ENCODE peak calls at places on chromosomes 16 and 17, in nine cellular contexts. One of them, this sample, is unnamed.

GRCh38 chr17:63171428-63172205 is 205.6 kb downstream of the TANC2 start:
- DNase-seq in PC-3: peak
- DNase-seq in hepatocyte: no peak
- DNase-seq in mesendoderm: no peak
- DNase-seq in mammary epithelial cell: peak
- DNase-seq in neural progenitor cell: no peak
- DNase-seq in H1: no peak
- DNase-seq in GM12878: no peak
- DNase-seq in OCI-LY7: no peak
- DNase-seq in this sample: no peak

GRCh38 chr17:19262650-19263620 is 25.8 kb downstream of the EPN2 start:
- DNase-seq in mesendoderm: no peak
- DNase-seq in H1: no peak
- DNase-seq in mammary epithelial cell: peak
- DNase-seq in OCI-LY7: no peak
- DNase-seq in hepatocyte: peak
- DNase-seq in neural progenitor cell: no peak
- DNase-seq in GM12878: no peak
- DNase-seq in PC-3: no peak
- DNase-seq in this sample: no peak

GRCh38 chr17:40347319-40348135 is 17.0 kb downstream of the GJD3 start:
- DNase-seq in neural progenitor cell: no peak
- DNase-seq in mammary epithelial cell: no peak
- DNase-seq in hepatocyte: no peak
- DNase-seq in OCI-LY7: peak
- DNase-seq in GM12878: no peak
- DNase-seq in mesendoderm: no peak
- DNase-seq in PC-3: no peak
- DNase-seq in H1: no peak
- DNase-seq in this sample: no peak

GRCh38 chr17:46053911-46054534 is 55.0 kb downstream of the STH start:
- DNase-seq in hepatocyte: no peak
- DNase-seq in GM12878: no peak
- DNase-seq in PC-3: peak
- DNase-seq in H1: no peak
- DNase-seq in neural progenitor cell: no peak
- DNase-seq in mesendoderm: no peak
- DNase-seq in mammary epithelial cell: peak
- DNase-seq in OCI-LY7: no peak
- DNase-seq in this sample: no peak

GRCh38 chr16:2686912-2687507 is 4.7 kb downstream of the KCTD5 start:
- DNase-seq in mesendoderm: no peak
- DNase-seq in OCI-LY7: peak
- DNase-seq in GM12878: peak
- DNase-seq in neural progenitor cell: no peak
- DNase-seq in PC-3: no peak
- DNase-seq in hepatocyte: no peak
- DNase-seq in mammary epithelial cell: no peak
- DNase-seq in H1: no peak
- DNase-seq in this sample: peak

GRCh38 chr17:49696233-49696761 is 11.5 kb downstream of the SLC35B1 start:
- DNase-seq in GM12878: peak
- DNase-seq in hepatocyte: no peak
- DNase-seq in mammary epithelial cell: no peak
- DNase-seq in OCI-LY7: no peak
- DNase-seq in PC-3: no peak
- DNase-seq in H1: no peak
- DNase-seq in mesendoderm: no peak
- DNase-seq in neural progenitor cell: no peak
- DNase-seq in this sample: no peak

GRCh38 chr17:76121932-76122383 is 18.4 kb upstream of the EXOC7 start:
- DNase-seq in mammary epithelial cell: no peak
- DNase-seq in OCI-LY7: no peak
- DNase-seq in PC-3: no peak
- DNase-seq in GM12878: no peak
- DNase-seq in H1: peak
- DNase-seq in hepatocyte: no peak
- DNase-seq in mesendoderm: peak
- DNase-seq in neural progenitor cell: no peak
- DNase-seq in this sample: no peak

GRCh38 chr17:17419621-17420020 is 57.2 kb upstream of the MED9 start:
- DNase-seq in PC-3: no peak
- DNase-seq in OCI-LY7: no peak
- DNase-seq in mammary epithelial cell: no peak
- DNase-seq in mesendoderm: no peak
- DNase-seq in neural progenitor cell: no peak
- DNase-seq in hepatocyte: no peak
- DNase-seq in GM12878: no peak
- DNase-seq in H1: no peak
- DNase-seq in this sample: no peak

DNA sequence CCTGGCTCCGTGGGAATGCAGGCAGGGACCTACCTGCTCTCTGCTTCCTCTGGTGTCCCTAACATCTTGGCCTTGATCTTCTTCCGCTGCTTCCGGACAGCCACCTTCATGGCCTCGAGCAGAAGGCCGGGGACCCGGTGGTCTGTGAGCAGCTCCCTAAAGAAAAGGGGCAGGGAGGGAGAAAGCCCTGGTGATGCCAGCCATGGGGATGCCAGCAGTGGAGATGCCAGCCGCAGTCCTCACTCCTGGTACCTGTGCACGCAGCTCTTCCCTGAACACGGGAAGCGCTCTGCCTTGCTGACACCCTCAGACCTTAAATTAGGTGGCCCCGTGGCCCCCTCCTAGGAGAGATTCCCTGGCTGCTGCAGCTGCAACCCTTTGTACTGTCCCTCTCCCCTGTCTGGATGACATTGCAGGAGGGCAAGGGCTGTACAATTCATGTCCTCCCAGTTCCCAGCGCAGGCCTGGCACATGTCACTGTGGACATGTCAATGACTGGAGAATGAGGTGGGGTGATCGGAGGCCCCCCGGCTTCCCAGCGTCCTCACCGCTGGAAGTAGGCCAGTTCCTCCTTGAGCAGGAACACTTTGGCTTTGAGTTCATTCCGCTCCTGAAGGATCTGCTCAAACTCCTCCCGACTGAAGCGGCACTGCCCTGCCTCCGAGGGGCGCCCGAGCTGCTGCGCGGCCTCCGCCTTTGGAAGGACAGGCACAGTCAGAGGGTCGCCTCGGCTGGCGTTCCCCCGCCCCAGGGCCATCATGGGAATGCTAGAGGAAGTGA is 1.7 kb downstream of the RILP start:
- DNase-seq in neural progenitor cell: peak
- DNase-seq in mammary epithelial cell: no peak
- DNase-seq in mesendoderm: peak
- DNase-seq in hepatocyte: no peak
- DNase-seq in GM12878: no peak
- DNase-seq in OCI-LY7: no peak
- DNase-seq in PC-3: peak
- DNase-seq in H1: peak
- DNase-seq in this sample: no peak
- H3K4me2 ChIP-seq in neural progenitor cell: peak
- H3K4me2 ChIP-seq in mammary epithelial cell: peak
- H3K4me2 ChIP-seq in mesendoderm: peak
- H3K4me2 ChIP-seq in hepatocyte: peak
- H3K4me2 ChIP-seq in GM12878: peak
- H3K4me2 ChIP-seq in OCI-LY7: peak
- H3K4me2 ChIP-seq in PC-3: peak
- H3K4me2 ChIP-seq in H1: peak
- H3K4me2 ChIP-seq in this sample: peak

DNA sequence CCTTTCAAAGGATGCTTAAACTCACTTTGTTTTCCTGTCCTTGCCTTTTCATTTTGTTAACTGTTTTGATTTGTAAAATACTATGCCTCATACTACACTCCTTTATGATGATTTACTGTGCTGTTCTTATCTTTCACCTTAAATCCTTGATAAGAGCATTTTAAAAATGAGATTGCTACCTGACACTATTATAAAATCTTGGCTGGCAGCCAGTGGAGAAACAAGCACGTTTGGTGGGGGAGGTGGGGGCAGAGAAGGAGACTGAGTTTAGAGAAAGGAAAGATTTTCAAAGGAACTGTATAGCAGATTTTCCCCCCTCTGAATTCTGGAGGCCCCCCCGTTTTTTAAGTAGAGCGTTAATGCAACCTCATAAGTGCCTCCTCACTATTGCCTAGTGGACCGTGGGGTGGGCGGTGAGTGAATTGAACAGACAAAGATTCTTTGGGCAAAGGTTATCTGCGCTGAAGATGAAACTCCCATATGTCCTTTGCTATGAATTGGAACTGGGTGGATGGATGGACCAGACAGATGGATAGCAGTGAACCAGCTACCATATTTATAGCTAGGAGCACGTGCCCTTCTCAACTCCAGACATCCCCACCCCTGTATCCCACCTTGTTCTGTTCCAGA is 200.2 kb downstream of the CCDC182 start:
- DNase-seq in neural progenitor cell: no peak
- DNase-seq in PC-3: no peak
- DNase-seq in hepatocyte: no peak
- DNase-seq in OCI-LY7: no peak
- DNase-seq in GM12878: no peak
- DNase-seq in mesendoderm: no peak
- DNase-seq in mammary epithelial cell: no peak
- DNase-seq in H1: no peak
- DNase-seq in this sample: no peak
- H3K4me2 ChIP-seq in neural progenitor cell: peak
- H3K4me2 ChIP-seq in PC-3: no peak
- H3K4me2 ChIP-seq in hepatocyte: peak
- H3K4me2 ChIP-seq in OCI-LY7: peak
- H3K4me2 ChIP-seq in GM12878: no peak
- H3K4me2 ChIP-seq in mesendoderm: no peak
- H3K4me2 ChIP-seq in mammary epithelial cell: no peak
- H3K4me2 ChIP-seq in H1: no peak
- H3K4me2 ChIP-seq in this sample: peak

DNA sequence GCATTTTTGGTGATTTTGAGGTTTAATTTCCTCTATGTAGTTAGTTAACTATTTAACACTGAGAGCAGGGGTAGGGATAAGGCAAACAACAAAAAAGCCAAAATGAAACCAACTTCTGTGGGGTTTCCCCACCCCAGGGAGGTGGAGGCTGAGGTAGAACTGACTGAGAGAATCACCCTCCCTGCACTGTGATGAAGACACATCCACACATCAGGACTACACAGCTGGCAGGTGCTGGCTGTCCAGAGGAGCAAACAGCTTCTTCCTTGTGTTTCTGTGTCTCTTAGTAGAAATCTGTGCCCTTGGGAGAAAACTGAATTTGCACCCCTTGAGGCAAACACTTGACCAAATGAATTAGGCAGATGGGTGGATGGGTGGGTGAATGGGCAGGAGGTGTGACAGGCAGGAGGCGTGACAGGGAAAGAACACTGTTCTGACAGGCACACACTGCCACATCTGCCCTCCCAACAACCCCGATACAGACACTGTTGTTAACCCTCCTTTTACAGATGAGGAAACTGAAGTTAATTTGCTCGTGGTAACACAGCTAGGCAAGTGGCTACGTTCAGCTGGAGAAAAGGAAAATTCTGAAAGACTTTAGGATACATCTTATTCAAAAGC is 62.9 kb upstream of the AMZ2 start:
- DNase-seq in GM12878: no peak
- DNase-seq in OCI-LY7: peak
- DNase-seq in mammary epithelial cell: no peak
- DNase-seq in hepatocyte: no peak
- DNase-seq in H1: no peak
- DNase-seq in PC-3: no peak
- DNase-seq in mesendoderm: no peak
- DNase-seq in neural progenitor cell: no peak
- DNase-seq in this sample: no peak
- H3K4me2 ChIP-seq in GM12878: peak
- H3K4me2 ChIP-seq in OCI-LY7: peak
- H3K4me2 ChIP-seq in mammary epithelial cell: no peak
- H3K4me2 ChIP-seq in hepatocyte: no peak
- H3K4me2 ChIP-seq in H1: no peak
- H3K4me2 ChIP-seq in PC-3: no peak
- H3K4me2 ChIP-seq in mesendoderm: no peak
- H3K4me2 ChIP-seq in neural progenitor cell: peak
- H3K4me2 ChIP-seq in this sample: peak

GRCh38 chr16:14015948-14016347 is 55.2 kb upstream of the MRTFB start:
- DNase-seq in GM12878: no peak
- DNase-seq in mesendoderm: peak
- DNase-seq in hepatocyte: no peak
- DNase-seq in neural progenitor cell: no peak
- DNase-seq in mammary epithelial cell: peak
- DNase-seq in PC-3: peak
- DNase-seq in OCI-LY7: no peak
- DNase-seq in H1: no peak
- DNase-seq in this sample: no peak
- H3K4me2 ChIP-seq in GM12878: no peak
- H3K4me2 ChIP-seq in mesendoderm: no peak
- H3K4me2 ChIP-seq in hepatocyte: no peak
- H3K4me2 ChIP-seq in neural progenitor cell: no peak
- H3K4me2 ChIP-seq in mammary epithelial cell: no peak
- H3K4me2 ChIP-seq in PC-3: no peak
- H3K4me2 ChIP-seq in OCI-LY7: no peak
- H3K4me2 ChIP-seq in H1: no peak
- H3K4me2 ChIP-seq in this sample: no peak

GRCh38 chr17:47906443-47906842 is 10.4 kb downstream of the SP2 start:
- DNase-seq in OCI-LY7: no peak
- DNase-seq in H1: no peak
- DNase-seq in PC-3: no peak
- DNase-seq in GM12878: no peak
- DNase-seq in mesendoderm: no peak
- DNase-seq in mammary epithelial cell: no peak
- DNase-seq in neural progenitor cell: no peak
- DNase-seq in hepatocyte: no peak
- DNase-seq in this sample: no peak
- H3K4me2 ChIP-seq in OCI-LY7: no peak
- H3K4me2 ChIP-seq in H1: no peak
- H3K4me2 ChIP-seq in PC-3: no peak
- H3K4me2 ChIP-seq in GM12878: no peak
- H3K4me2 ChIP-seq in mesendoderm: no peak
- H3K4me2 ChIP-seq in mammary epithelial cell: no peak
- H3K4me2 ChIP-seq in neural progenitor cell: no peak
- H3K4me2 ChIP-seq in hepatocyte: no peak
- H3K4me2 ChIP-seq in this sample: no peak